ENCODE peak calls at places on chromosomes 5 and 9, in nine cellular contexts. V, D, Z, X, M, N, C, B and L are unnamed samples.

GRCh38 chr9:127398715-127399400 is 1.9 kb downstream of the SLC2A8 start:
- DNase-seq in V (peak), D (no peak), Z (no peak), X (no peak), M (no peak), N (no peak), C (no peak), B (no peak), L (no peak)

GRCh38 chr9:98887918-98888510 is 55.7 kb upstream of the COL15A1 start:
- DNase-seq in V (no peak), D (no peak), Z (no peak), X (peak), M (no peak), N (no peak), C (no peak), B (no peak), L (peak)

GRCh38 chr5:171598279-171599152 is 179.1 kb downstream of the FGF18 start:
- DNase-seq in V (no peak), D (no peak), Z (no peak), X (no peak), M (no peak), N (no peak), C (no peak), B (no peak), L (peak)

GRCh38 chr9:130425741-130426466 is 18.9 kb upstream of the ASS1 start:
- DNase-seq in V (no peak), D (no peak), Z (no peak), X (no peak), M (no peak), N (no peak), C (no peak), B (no peak), L (no peak)

GRCh38 chr5:167406503-167406902 is 884.9 kb upstream of the WWC1 start:
- DNase-seq in V (no peak), D (no peak), Z (no peak), X (no peak), M (no peak), N (no peak), C (no peak), B (no peak), L (no peak)

GRCh38 chr9:130128782-130129424 is 43.3 kb upstream of the NCS1 start:
- DNase-seq in V (no peak), D (no peak), Z (peak), X (no peak), M (no peak), N (peak), C (peak), B (no peak), L (no peak)

GRCh38 chr9:7467186-7467585 is 332.4 kb downstream of the DMAC1 start:
- DNase-seq in V (no peak), D (no peak), Z (no peak), X (peak), M (no peak), N (no peak), C (no peak), B (no peak), L (no peak)

GRCh38 chr5:132046915-132047314 is 13.5 kb upstream of the IL3 start:
- DNase-seq in V (no peak), D (no peak), Z (no peak), X (no peak), M (no peak), N (no peak), C (no peak), B (no peak), L (no peak)

GRCh38 chr5:141877478-141878185 is 578 bp downstream of the PCDH1 start:
- DNase-seq in V (no peak), D (no peak), Z (no peak), X (peak), M (no peak), N (no peak), C (no peak), B (no peak), L (peak)

GRCh38 chr9:6634441-6634840 is 11.1 kb downstream of the GLDC start:
- DNase-seq in V (no peak), D (no peak), Z (no peak), X (no peak), M (no peak), N (no peak), C (no peak), B (no peak), L (no peak)

GRCh38 chr9:130078547-130078946 is 24.8 kb downstream of the GPR107 start:
- DNase-seq in V (peak), D (no peak), Z (no peak), X (no peak), M (no peak), N (no peak), C (no peak), B (no peak), L (no peak)

GRCh38 chr5:172849636-172850453 is 15.8 kb downstream of the ERGIC1 start:
- DNase-seq in V (no peak), D (no peak), Z (peak), X (peak), M (no peak), N (no peak), C (no peak), B (no peak), L (peak)

GRCh38 chr5:150484964-150485769 is 22.8 kb upstream of the NDST1 start:
- DNase-seq in V (no peak), D (no peak), Z (no peak), X (no peak), M (no peak), N (no peak), C (no peak), B (no peak), L (no peak)

GRCh38 chr5:42991477-42992034 is 48.6 kb downstream of the ANXA2R start:
- DNase-seq in V (no peak), D (no peak), Z (peak), X (no peak), M (peak), N (no peak), C (no peak), B (no peak), L (no peak)

GRCh38 chr5:120252839-120253238 is 211.3 kb upstream of the PRR16 start:
- DNase-seq in V (no peak), D (no peak), Z (no peak), X (peak), M (no peak), N (peak), C (no peak), B (no peak), L (peak)

GRCh38 chr5:108060340-108060739 is 321.6 kb downstream of the FBXL17 start:
- DNase-seq in V (no peak), D (no peak), Z (no peak), X (no peak), M (no peak), N (no peak), C (no peak), B (no peak), L (no peak)

GRCh38 chr9:33106827-33107621 is 30.6 kb upstream of the SMU1 start:
- DNase-seq in V (peak), D (no peak), Z (no peak), X (peak), M (peak), N (peak), C (no peak), B (no peak), L (peak)

GRCh38 chr5:6872441-6873160 is 159.4 kb downstream of the TENT4A start:
- DNase-seq in V (no peak), D (no peak), Z (no peak), X (no peak), M (no peak), N (no peak), C (no peak), B (no peak), L (no peak)

GRCh38 chr5:912356-913091 is 19.8 kb downstream of the TRIP13 start:
- DNase-seq in V (no peak), D (peak), Z (no peak), X (peak), M (no peak), N (peak), C (peak), B (peak), L (peak)

GRCh38 chr9:37126214-37126788 is 5.9 kb downstream of the ZCCHC7 start:
- DNase-seq in V (no peak), D (no peak), Z (no peak), X (no peak), M (no peak), N (no peak), C (no peak), B (no peak), L (no peak)

GRCh38 chr5:169945831-169946261 is 34.4 kb downstream of the INSYN2B start:
- DNase-seq in V (peak), D (no peak), Z (no peak), X (peak), M (peak), N (peak), C (no peak), B (peak), L (peak)

GRCh38 chr5:136042665-136043121 is 13.9 kb downstream of the TGFBI start:
- DNase-seq in V (no peak), D (no peak), Z (no peak), X (no peak), M (no peak), N (peak), C (no peak), B (no peak), L (no peak)

GRCh38 chr5:162067138-162067537 is 435 bp upstream of the GABRG2 start:
- DNase-seq in V (no peak), D (no peak), Z (no peak), X (no peak), M (no peak), N (no peak), C (no peak), B (no peak), L (no peak)

GRCh38 chr9:137241490-137242328 is 622 bp downstream of the TUBB4B start:
- DNase-seq in V (peak), D (no peak), Z (peak), X (peak), M (no peak), N (peak), C (peak), B (peak), L (peak)

GRCh38 chr9:136791466-136792276 is 527 bp downstream of the TMEM141 start:
- DNase-seq in V (no peak), D (no peak), Z (no peak), X (peak), M (peak), N (peak), C (peak), B (no peak), L (peak)

GRCh38 chr9:68808481-68808880 is 103.4 kb downstream of the PIP5K1B start:
- DNase-seq in V (no peak), D (no peak), Z (no peak), X (no peak), M (no peak), N (no peak), C (no peak), B (no peak), L (no peak)

GRCh38 chr9:33950371-33950770 is 98.3 kb downstream of the UBAP2 start:
- DNase-seq in V (no peak), D (no peak), Z (no peak), X (no peak), M (no peak), N (no peak), C (no peak), B (no peak), L (no peak)

GRCh38 chr9:21696411-21696865 is 106.0 kb upstream of the MTAP start:
- DNase-seq in V (no peak), D (peak), Z (no peak), X (no peak), M (peak), N (peak), C (no peak), B (no peak), L (no peak)

GRCh38 chr9:114652776-114653555 is 4.6 kb downstream of the TEX53 start:
- DNase-seq in V (no peak), D (no peak), Z (no peak), X (peak), M (no peak), N (no peak), C (no peak), B (no peak), L (no peak)

GRCh38 chr5:75335952-75336624 is 932 bp upstream of the HMGCR start:
- DNase-seq in V (peak), D (peak), Z (peak), X (peak), M (no peak), N (peak), C (no peak), B (no peak), L (peak)

GRCh38 chr5:141001466-141001853 is 35.2 kb downstream of the PCDHAC2 start:
- DNase-seq in V (no peak), D (peak), Z (no peak), X (peak), M (peak), N (no peak), C (no peak), B (no peak), L (peak)

GRCh38 chr9:22129134-22129533 is 120.0 kb upstream of the CDKN2B start:
- DNase-seq in V (no peak), D (no peak), Z (no peak), X (no peak), M (no peak), N (peak), C (no peak), B (no peak), L (no peak)